ENCODE peak calls at places on chromosome 10, in six cellular contexts. Y is occipital lobe, G is gastrocnemius medialis, C is GF-D8, S is T-helper 2 cell, O is IMR-90. U is an unnamed sample.

GRCh38 chr10:89392974-89393373 is 551 bp downstream of the IFIT1 start:
- DNase-seq in O (peak; percentile 92), S (no peak), G (peak; percentile 33), Y (no peak), C (peak; percentile 38), U (no peak)

GRCh38 chr10:44811072-44811471 is 100.1 kb upstream of the TMEM72 start:
- DNase-seq in G (no peak), O (peak; percentile 43), S (no peak), Y (no peak), C (no peak), U (no peak)

GRCh38 chr10:88833722-88834121 is 17.9 kb downstream of the ANKRD22 start:
- DNase-seq in G (no peak), O (no peak), S (no peak), Y (no peak), C (peak; percentile 68), U (no peak)

GRCh38 chr10:7538970-7539694 is 127.6 kb downstream of the ITIH5 start:
- DNase-seq in Y (no peak), C (no peak), O (no peak), S (no peak), G (no peak), U (no peak)

GRCh38 chr10:79303631-79304478 is 43.4 kb upstream of the PPIF start:
- DNase-seq in O (no peak), Y (no peak), G (no peak), C (no peak), S (no peak), U (no peak)

GRCh38 chr10:63666836-63667383 is 145.7 kb downstream of the REEP3 start:
- DNase-seq in C (no peak), O (peak; percentile 94), Y (no peak), G (no peak), S (no peak), U (no peak)

GRCh38 chr10:101331960-101332359 is 22.0 kb upstream of the BTRC start:
- DNase-seq in Y (no peak), O (no peak), C (no peak), G (no peak), S (no peak), U (no peak)

GRCh38 chr10:103188853-103189252 is 4.2 kb downstream of the NT5C2 start:
- DNase-seq in O (peak; percentile 59), C (no peak), S (no peak), G (peak; percentile 40), Y (no peak), U (no peak)

GRCh38 chr10:11168423-11169100 is 150.9 kb downstream of the CELF2 start:
- DNase-seq in C (no peak), S (no peak), O (no peak), G (no peak), Y (no peak), U (no peak)

GRCh38 chr10:104424719-104425118 is 71.1 kb downstream of the CFAP58 start:
- DNase-seq in C (no peak), O (peak; percentile 1), S (no peak), Y (no peak), G (no peak), U (no peak)

GRCh38 chr10:68153473-68154210 is 44.4 kb downstream of the MYPN start:
- DNase-seq in O (peak; percentile 99), Y (peak; percentile 9), C (no peak), G (no peak), S (no peak), U (peak; percentile 77)

GRCh38 chr10:69406302-69406811 is 10.4 kb downstream of the TACR2 start:
- DNase-seq in C (no peak), S (no peak), G (peak; percentile 28), O (no peak), Y (no peak), U (peak; percentile 67)

GRCh38 chr10:22148956-22149355 is 68.9 kb downstream of the EBLN1 start:
- DNase-seq in C (no peak), O (peak; percentile 7), S (no peak), G (no peak), Y (no peak), U (no peak)

GRCh38 chr10:72088879-72089585 is 681 bp upstream of the SPOCK2 start:
- DNase-seq in Y (peak; percentile 65), C (peak; percentile 24), S (peak; percentile 46), O (no peak), G (peak; percentile 64), U (peak; percentile 57)

GRCh38 chr10:101217450-101218281 is 11.6 kb downstream of the LBX1 start:
- DNase-seq in O (peak; percentile 36), Y (no peak), G (no peak), S (no peak), C (no peak), U (peak; percentile 88)

GRCh38 chr10:100939763-100940344 is 27.1 kb downstream of the SLF2 start:
- DNase-seq in Y (no peak), G (no peak), O (peak; percentile 69), C (no peak), S (no peak), U (no peak)

GRCh38 chr10:63083904-63084689 is 49.0 kb upstream of the NRBF2 start:
- DNase-seq in C (peak; percentile 29), Y (peak; percentile 44), S (peak; percentile 20), O (peak; percentile 77), G (peak; percentile 64), U (peak; percentile 35)

GRCh38 chr10:17816208-17816607 is 7.1 kb downstream of the MRC1 start:
- DNase-seq in G (no peak), Y (no peak), C (no peak), O (no peak), S (no peak), U (no peak)

GRCh38 chr10:99461230-99461629 is 30.8 kb upstream of the GOT1 start:
- DNase-seq in S (no peak), Y (no peak), O (peak; percentile 79), G (no peak), C (no peak), U (no peak)

GRCh38 chr10:75083972-75084833 is 27.3 kb upstream of the SAMD8 start:
- DNase-seq in O (peak; percentile 59), S (no peak), Y (no peak), G (no peak), C (no peak), U (no peak)

GRCh38 chr10:22597142-22597541 is 117.2 kb downstream of the PIP4K2A start:
- DNase-seq in O (peak; percentile 26), C (no peak), G (no peak), S (no peak), Y (no peak), U (no peak)

GRCh38 chr10:33336606-33337334 is 2.3 kb upstream of the NRP1 start:
- DNase-seq in G (no peak), O (no peak), Y (no peak), S (no peak), C (no peak), U (peak; percentile 48)

GRCh38 chr10:94155722-94156271 is 162.1 kb downstream of the PLCE1 start:
- DNase-seq in S (no peak), Y (no peak), G (no peak), C (no peak), O (no peak), U (no peak)

GRCh38 chr10:33697016-33697415 is 362.5 kb upstream of the NRP1 start:
- DNase-seq in C (no peak), G (no peak), O (peak; percentile 25), S (no peak), Y (no peak), U (no peak)

GRCh38 chr10:11616021-11616420 is 4.6 kb upstream of the USP6NL start:
- DNase-seq in G (no peak), C (no peak), S (no peak), Y (no peak), O (no peak), U (no peak)

GRCh38 chr10:113891476-113891875 is 37.0 kb downstream of the NHLRC2 start:
- DNase-seq in C (no peak), G (no peak), S (no peak), O (no peak), Y (no peak), U (no peak)

GRCh38 chr10:19164461-19164860 is 115.9 kb downstream of the MALRD1 start:
- DNase-seq in Y (no peak), O (no peak), G (no peak), S (no peak), C (no peak), U (no peak)

GRCh38 chr10:127904931-127905622 is 1.8 kb upstream of the PTPRE start:
- DNase-seq in G (no peak), Y (no peak), C (no peak), O (no peak), S (no peak), U (peak; percentile 18)

U was measured in H9.